ENCODE peak calls at places on chromosomes 11 and 22, in five cellular contexts. V is endothelial cell, F is GM12864, B is epithelial cell of proximal tubule, P is psoas muscle. K is an unnamed sample.

GRCh38 chr11:43997022-43997665 is 50.6 kb upstream of the ACCSL start:
- DNase-seq in V (no peak), F (no peak), B (no peak), P (no peak), K (no peak)

GRCh38 chr11:55826919-55827318 is at the start of gene OR5L2:
- DNase-seq in V (no peak), F (no peak), B (no peak), P (no peak), K (no peak)

GRCh38 chr11:64804346-64805210 is 1.6 kb upstream of the MAP4K2 start:
- DNase-seq in V (no peak), F (no peak), B (no peak), P (no peak), K (no peak)

GRCh38 chr11:26842883-26843282 is 121.0 kb upstream of the SLC5A12 start:
- DNase-seq in V (no peak), F (no peak), B (no peak), P (no peak), K (no peak)

GRCh38 chr11:120929664-120930154 is 94.2 kb upstream of the TBCEL start:
- DNase-seq in V (peak; percentile 72), F (no peak), B (no peak), P (no peak), K (peak; percentile 56)

GRCh38 chr22:34709641-34710040 is 356.3 kb upstream of the ISX start:
- DNase-seq in V (no peak), F (no peak), B (no peak), P (no peak), K (no peak)

GRCh38 chr22:21020802-21021429 is 6.0 kb downstream of the P2RX6 start:
- DNase-seq in V (no peak), F (no peak), B (no peak), P (no peak), K (no peak)

GRCh38 chr11:35330924-35331323 is 88.4 kb downstream of the SLC1A2 start:
- DNase-seq in V (no peak), F (peak; percentile 70), B (no peak), P (no peak), K (no peak)

GRCh38 chr11:134558258-134558835 is 146.3 kb upstream of the B3GAT1 start:
- DNase-seq in V (no peak), F (no peak), B (no peak), P (no peak), K (no peak)

GRCh38 chr22:40728731-40729189 is 49.5 kb downstream of the MCHR1 start:
- DNase-seq in V (no peak), F (no peak), B (no peak), P (no peak), K (no peak)

GRCh38 chr11:113296447-113297205 is 17.8 kb upstream of the TTC12 start:
- DNase-seq in V (no peak), F (no peak), B (no peak), P (no peak), K (no peak)

GRCh38 chr22:47918276-47918928 is 1156.0 kb downstream of the TBC1D22A start:
- DNase-seq in V (no peak), F (no peak), B (no peak), P (no peak), K (no peak)

GRCh38 chr11:78101073-78101472 is 21.4 kb upstream of the NDUFC2 start:
- DNase-seq in V (no peak), F (no peak), B (no peak), P (no peak), K (no peak)

GRCh38 chr11:65415499-65416340 is 6.9 kb upstream of the NEAT1 start:
- DNase-seq in V (no peak), F (no peak), B (no peak), P (no peak), K (no peak)

GRCh38 chr11:122137081-122137793 is 21.2 kb upstream of the BLID start:
- DNase-seq in V (no peak), F (no peak), B (peak; percentile 13), P (no peak), K (no peak)

GRCh38 chr11:134578807-134579708 is 167.0 kb upstream of the B3GAT1 start:
- DNase-seq in V (peak; percentile 34), F (no peak), B (no peak), P (no peak), K (no peak)

GRCh38 chr11:120013325-120014250 is 124.3 kb downstream of the TRIM29 start:
- DNase-seq in V (peak; percentile 72), F (no peak), B (no peak), P (peak; percentile 32), K (peak; percentile 30)

GRCh38 chr11:85029964-85030363 is 597.2 kb downstream of the DLG2 start:
- DNase-seq in V (no peak), F (no peak), B (no peak), P (no peak), K (no peak)

GRCh38 chr11:123546515-123546914 is 107.9 kb downstream of the SCN3B start:
- DNase-seq in V (no peak), F (no peak), B (no peak), P (no peak), K (no peak)

GRCh38 chr11:96254854-96255253 is 88.1 kb downstream of the MAML2 start:
- DNase-seq in V (no peak), F (no peak), B (no peak), P (no peak), K (no peak)

GRCh38 chr11:110573411-110573810 is 138.8 kb downstream of the ARHGAP20 start:
- DNase-seq in V (no peak), F (no peak), B (no peak), P (no peak), K (no peak)

GRCh38 chr11:32952421-32952820 is 59.8 kb downstream of the QSER1 start:
- DNase-seq in V (no peak), F (no peak), B (no peak), P (no peak), K (no peak)

GRCh38 chr22:33853200-33854097 is 66.8 kb downstream of the LARGE1 start:
- DNase-seq in V (no peak), F (peak; percentile 49), B (peak; percentile 40), P (peak; percentile 70), K (peak; percentile 86)

GRCh38 chr22:47165998-47166397 is 403.5 kb downstream of the TBC1D22A start:
- DNase-seq in V (no peak), F (no peak), B (no peak), P (no peak), K (peak; percentile 25)

GRCh38 chr22:28230682-28231081 is 311.6 kb upstream of the PITPNB start:
- DNase-seq in V (no peak), F (no peak), B (no peak), P (no peak), K (no peak)

GRCh38 chr11:72824020-72824419 is 9.8 kb downstream of the ATG16L2 start:
- DNase-seq in V (no peak), F (no peak), B (no peak), P (no peak), K (no peak)

GRCh38 chr22:48738204-48738980 is 1089.3 kb downstream of the BRD1 start:
- DNase-seq in V (no peak), F (no peak), B (no peak), P (no peak), K (no peak)

GRCh38 chr22:29813563-29813962 is 24.5 kb downstream of the ASCC2 start:
- DNase-seq in V (no peak), F (no peak), B (no peak), P (no peak), K (no peak)

GRCh38 chr11:45909594-45910475 is 2.8 kb upstream of the FREY1 start:
- DNase-seq in V (no peak), F (no peak), B (no peak), P (no peak), K (no peak)

GRCh38 chr11:12800032-12800671 is 125.9 kb downstream of the TEAD1 start:
- DNase-seq in V (no peak), F (no peak), B (peak; percentile 82), P (no peak), K (no peak)

GRCh38 chr11:60500276-60500935 is 7.8 kb downstream of the MS4A12 start:
- DNase-seq in V (no peak), F (no peak), B (no peak), P (no peak), K (no peak)

GRCh38 chr11:111982019-111982464 is 43.2 kb upstream of the DLAT start:
- DNase-seq in V (peak; percentile 69), F (peak; percentile 35), B (peak; percentile 54), P (peak; percentile 37), K (peak; percentile 60)

GRCh38 chr11:44628730-44629361 is 63.4 kb downstream of the CD82 start:
- DNase-seq in V (no peak), F (no peak), B (no peak), P (no peak), K (peak; percentile 20)

GRCh38 chr11:89168396-89168795 is 9.3 kb upstream of the TYR start:
- DNase-seq in V (no peak), F (no peak), B (no peak), P (no peak), K (no peak)

GRCh38 chr11:65298131-65298535 is 16.5 kb upstream of the CDC42EP2 start:
- DNase-seq in V (no peak), F (no peak), B (no peak), P (peak; percentile 83), K (peak; percentile 38)

DNA sequence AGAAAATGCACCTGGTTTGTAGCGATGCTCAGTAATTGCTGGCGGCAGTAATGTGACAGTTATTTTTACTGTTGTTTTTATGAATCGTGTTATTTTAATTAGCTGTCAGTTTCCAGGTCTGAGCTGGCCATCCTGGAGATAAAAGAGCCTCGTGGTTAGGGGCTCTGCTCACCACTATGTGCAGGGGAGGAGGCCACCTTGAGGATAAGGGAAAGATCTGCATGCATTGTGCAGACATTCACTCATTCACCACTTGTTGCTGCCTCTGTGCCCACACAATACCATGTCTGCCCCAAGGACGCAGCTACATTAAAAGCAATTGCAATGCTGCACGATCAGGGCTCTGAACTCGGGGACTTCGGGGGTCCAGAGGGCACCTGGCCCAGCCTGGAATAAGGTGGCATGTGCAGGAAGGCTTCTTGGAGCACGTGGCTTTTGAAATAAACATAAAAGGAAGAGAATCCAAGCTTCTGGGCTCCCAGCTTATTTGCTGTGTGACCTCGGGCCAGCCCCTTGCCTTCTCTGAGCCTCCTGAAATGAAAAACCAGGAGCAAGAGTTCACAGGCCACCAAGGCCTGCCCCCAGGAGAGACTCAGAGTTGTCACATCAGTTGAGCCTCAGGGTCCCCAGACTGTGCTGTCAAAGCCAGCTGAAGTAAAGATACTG is 44.7 kb upstream of the SHISAL1 start:
- DNase-seq in V (no peak), F (no peak), B (no peak), P (no peak), K (no peak)
- TF ChIP-seq CTCF in V (no peak), F (peak; percentile 7), B (peak; percentile 21), P (no peak), K (no peak)

DNA sequence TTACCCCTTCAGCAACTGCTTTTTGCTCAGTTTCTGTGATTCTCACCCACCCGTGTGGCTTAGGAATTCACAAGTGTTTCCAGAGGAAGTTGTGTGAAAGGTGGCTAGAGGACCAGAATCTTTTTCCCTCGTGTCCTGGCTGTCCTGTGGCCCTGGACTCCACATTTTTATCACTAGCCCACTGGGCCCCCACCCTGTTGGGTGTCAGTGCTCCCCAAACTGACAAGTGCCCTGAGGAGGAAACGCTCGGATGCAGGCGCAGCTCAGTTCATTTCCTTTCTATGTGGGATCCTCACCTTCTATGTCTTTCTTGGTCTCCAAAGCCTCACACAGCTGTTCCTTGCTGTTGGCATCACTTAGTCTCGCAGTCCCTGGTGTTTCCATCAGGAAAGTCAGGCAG is 68.0 kb upstream of the KCNQ1OT1 start:
- DNase-seq in V (no peak), F (no peak), B (no peak), P (no peak), K (no peak)
- TF ChIP-seq CTCF in V (no peak), F (no peak), B (no peak), P (no peak), K (no peak)

GRCh38 chr22:43827926-43828710 is 16.0 kb upstream of the EFCAB6 start:
- DNase-seq in V (no peak), F (no peak), B (no peak), P (no peak), K (no peak)
- TF ChIP-seq CTCF in V (no peak), F (no peak), B (peak; percentile 35), P (no peak), K (no peak)

GRCh38 chr11:870127-870413 is 27.4 kb downstream of the TSPAN4 start:
- DNase-seq in V (peak; percentile 38), F (no peak), B (no peak), P (no peak), K (no peak)
- TF ChIP-seq CTCF in V (no peak), F (peak; percentile 13), B (peak; percentile 38), P (no peak), K (no peak)